ENCODE peak calls at places on chromosomes 1 and 21, in nine cellular contexts. P is ascending aorta, H is body of pancreas, Q is neural crest cell, O is spleen, G is AG04450, Z is dorsolateral prefrontal cortex, E is ovary, X is fibroblast of mammary gland. R is an unnamed sample.

GRCh38 chr1:67987046-67987799 is 63.2 kb downstream of the DIRAS3 start:
- DNase-seq in P (no peak), H (peak; percentile 5), Q (no peak), O (no peak), G (peak; percentile 63), Z (no peak), E (peak; percentile 24), X (peak; percentile 99), R (no peak)

GRCh38 chr1:44072204-44072603 is 40.9 kb upstream of the SLC6A9 start:
- DNase-seq in P (no peak), H (peak; percentile 24), Q (no peak), O (no peak), G (peak; percentile 89), Z (no peak), E (no peak), X (peak; percentile 98), R (no peak)

GRCh38 chr21:46194374-46195334 is 10.4 kb upstream of the SPATC1L start:
- DNase-seq in P (no peak), H (no peak), Q (no peak), O (no peak), G (no peak), Z (peak; percentile 5), E (peak; percentile 12), X (no peak), R (no peak)

GRCh38 chr1:209601809-209602657 is 18.5 kb downstream of the CAMK1G start:
- DNase-seq in P (no peak), H (peak; percentile 49), Q (peak; percentile 8), O (no peak), G (no peak), Z (peak; percentile 67), E (peak; percentile 48), X (peak; percentile 56), R (no peak)

GRCh38 chr1:54345116-54345515 is 61.1 kb downstream of the SSBP3 start:
- DNase-seq in P (no peak), H (no peak), Q (no peak), O (no peak), G (no peak), Z (no peak), E (no peak), X (no peak), R (no peak)

GRCh38 chr21:14901482-14901958 is 163.3 kb downstream of the NRIP1 start:
- DNase-seq in P (no peak), H (no peak), Q (no peak), O (no peak), G (no peak), Z (no peak), E (no peak), X (peak; percentile 69), R (no peak)

GRCh38 chr1:210883821-210884220 is 250.1 kb downstream of the KCNH1 start:
- DNase-seq in P (no peak), H (no peak), Q (no peak), O (no peak), G (no peak), Z (no peak), E (no peak), X (no peak), R (no peak)

GRCh38 chr1:119179051-119179450 is 38.6 kb upstream of the WARS2 start:
- DNase-seq in P (no peak), H (no peak), Q (no peak), O (no peak), G (no peak), Z (no peak), E (no peak), X (no peak), R (no peak)

GRCh38 chr21:43835861-43836260 is 29.2 kb upstream of the AGPAT3 start:
- DNase-seq in P (no peak), H (no peak), Q (no peak), O (no peak), G (no peak), Z (no peak), E (no peak), X (no peak), R (no peak)

GRCh38 chr1:25082216-25082899 is 149.9 kb downstream of the SYF2 start:
- DNase-seq in P (no peak), H (no peak), Q (no peak), O (peak; percentile 41), G (no peak), Z (no peak), E (no peak), X (no peak), R (no peak)

DNA sequence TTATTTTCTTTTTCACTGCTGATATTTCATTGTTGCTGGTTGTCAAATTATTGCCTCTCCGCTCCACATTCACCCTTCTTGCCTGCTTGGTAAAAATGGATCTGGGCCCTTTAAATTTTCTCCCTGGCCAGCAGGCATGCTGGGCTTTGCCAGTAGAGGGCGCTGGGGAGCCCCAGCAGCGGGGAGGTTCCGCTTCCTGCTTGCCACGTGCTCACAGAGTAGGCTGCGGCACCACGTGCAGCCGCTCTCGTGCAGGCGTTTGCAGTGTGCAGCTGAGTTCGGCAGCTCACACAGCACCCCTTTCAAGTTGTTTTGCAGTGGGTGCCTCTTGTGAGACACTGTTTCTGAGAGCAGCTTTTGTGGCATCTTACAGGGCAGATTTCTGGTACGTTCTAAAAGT is at the start of gene ACTL8:
- DNase-seq in P (no peak), H (no peak), Q (no peak), O (peak; percentile 28), G (no peak), Z (no peak), E (no peak), X (no peak), R (no peak)
- TF ChIP-seq CTCF in P (no peak), H (no peak), Q (peak; percentile 46), O (no peak), G (peak; percentile 23), Z (no peak), E (no peak), X (peak; percentile 26), R (no peak)

GRCh38 chr1:117671781-117672501 is 66.1 kb downstream of the TENT5C start:
- DNase-seq in P (no peak), H (peak; percentile 54), Q (no peak), O (no peak), G (no peak), Z (peak; percentile 55), E (no peak), X (peak; percentile 40), R (no peak)
- TF ChIP-seq CTCF in P (peak; percentile 12), H (peak; percentile 49), Q (no peak), O (no peak), G (peak; percentile 32), Z (no peak), E (no peak), X (peak; percentile 20), R (no peak)

GRCh38 chr1:55480396-55480795 is 265.2 kb upstream of the USP24 start:
- DNase-seq in P (no peak), H (no peak), Q (no peak), O (no peak), G (no peak), Z (no peak), E (no peak), X (no peak), R (no peak)

GRCh38 chr1:55479970-55480369 is 264.8 kb upstream of the USP24 start:
- DNase-seq in P (no peak), H (no peak), Q (no peak), O (no peak), G (no peak), Z (no peak), E (no peak), X (no peak), R (no peak)

GRCh38 chr1:55481634-55482033 is 266.5 kb upstream of the USP24 start:
- DNase-seq in P (no peak), H (no peak), Q (no peak), O (no peak), G (no peak), Z (no peak), E (no peak), X (peak; percentile 87), R (no peak)

GRCh38 chr1:55484173-55484572 is 269.0 kb upstream of the USP24 start:
- DNase-seq in P (no peak), H (no peak), Q (no peak), O (no peak), G (no peak), Z (no peak), E (no peak), X (no peak), R (no peak)

GRCh38 chr1:55483523-55483922 is 268.4 kb upstream of the USP24 start:
- DNase-seq in P (no peak), H (no peak), Q (no peak), O (no peak), G (no peak), Z (no peak), E (no peak), X (no peak), R (no peak)
- TF ChIP-seq CTCF in P (no peak), H (no peak), Q (no peak), O (no peak), G (no peak), Z (no peak), E (no peak), X (peak; percentile 9), R (no peak)

GRCh38 chr1:2330511-2331199 is 60.7 kb downstream of the MORN1 start:
- DNase-seq in P (no peak), H (peak; percentile 58), Q (no peak), O (no peak), G (peak; percentile 62), Z (no peak), E (peak; percentile 75), X (peak; percentile 76), R (no peak)
- TF ChIP-seq CTCF in P (no peak), H (no peak), Q (no peak), O (no peak), G (peak; percentile 11), Z (no peak), E (no peak), X (no peak), R (no peak)

GRCh38 chr1:52365746-52366516 is at the start of gene CC2D1B:
- DNase-seq in P (peak; percentile 96), H (peak; percentile 100), Q (peak; percentile 98), O (peak; percentile 100), G (peak; percentile 84), Z (peak; percentile 87), E (peak; percentile 99), X (peak; percentile 94), R (peak; percentile 100)

GRCh38 chr1:52365091-52365745 is 787 bp downstream of the CC2D1B start:
- DNase-seq in P (peak; percentile 53), H (peak; percentile 59), Q (no peak), O (peak; percentile 83), G (no peak), Z (no peak), E (peak; percentile 68), X (peak; percentile 79), R (no peak)

GRCh38 chr1:52366517-52366827 is 467 bp upstream of the CC2D1B start:
- DNase-seq in P (no peak), H (no peak), Q (no peak), O (no peak), G (no peak), Z (no peak), E (no peak), X (no peak), R (no peak)

GRCh38 chr1:52367272-52367671 is 1.3 kb upstream of the CC2D1B start:
- DNase-seq in P (no peak), H (no peak), Q (no peak), O (no peak), G (no peak), Z (no peak), E (no peak), X (no peak), R (no peak)

GRCh38 chr1:52368383-52369172 is 2.6 kb upstream of the CC2D1B start:
- DNase-seq in P (no peak), H (peak; percentile 75), Q (no peak), O (peak; percentile 90), G (no peak), Z (no peak), E (peak; percentile 59), X (peak; percentile 37), R (peak; percentile 50)
- TF ChIP-seq CTCF in P (peak; percentile 26), H (no peak), Q (peak; percentile 30), O (no peak), G (peak; percentile 34), Z (no peak), E (no peak), X (no peak), R (no peak)

GRCh38 chr21:25561668-25562641 is 45.3 kb downstream of the MRPL39 start:
- DNase-seq in P (peak; percentile 36), H (peak; percentile 45), Q (peak; percentile 38), O (peak; percentile 90), G (peak; percentile 27), Z (no peak), E (peak; percentile 62), X (peak; percentile 71), R (peak; percentile 73)
- TF ChIP-seq CTCF in P (peak; percentile 35), H (peak; percentile 19), Q (peak; percentile 41), O (no peak), G (peak; percentile 47), Z (no peak), E (peak; percentile 20), X (peak; percentile 10), R (no peak)